ENCODE peak calls at places on chromosome X, in ten cellular contexts. J is HTR-8/SVneo; N is neural progenitor cell; F is pons; T is hepatocyte; Z is aorta; L is stimulated activated CD4-positive, alpha-beta T cell treated with anti-CD3 and anti-CD28 coated beads, TNF-alpha, amount 100 ng/mL, for 48 hours; V is HCEC 1CT; C is AG09309; K is fibroblast of the conjunctiva. Y is an unnamed sample.

GRCh38 chrX:154436597-154437397 is at the start of gene GDI1:
- DNase-seq in J (peak; percentile 30), N (peak; percentile 80), T (peak; percentile 61), V (peak; percentile 37), Z (peak; percentile 88), F (no peak), C (no peak), K (no peak), L (peak; percentile 24), Y (no peak)

GRCh38 chrX:4091046-4091760 is 377.8 kb upstream of the PRKX start:
- DNase-seq in N (no peak), T (no peak), L (no peak), K (no peak), Z (no peak), V (no peak), F (no peak), J (no peak), C (no peak), Y (no peak)

GRCh38 chrX:41946973-41947612 is 23.7 kb upstream of the CASK start:
- DNase-seq in V (no peak), F (no peak), C (no peak), T (no peak), J (no peak), Z (no peak), L (no peak), N (peak; percentile 36), K (no peak), Y (no peak)

GRCh38 chrX:111830561-111830960 is 45.4 kb upstream of the TRPC5OS start:
- DNase-seq in V (no peak), K (no peak), J (no peak), L (no peak), N (no peak), F (no peak), Z (no peak), C (no peak), T (no peak), Y (no peak)

GRCh38 chrX:154021131-154021611 is 1.5 kb upstream of the IRAK1 start:
- DNase-seq in K (no peak), L (no peak), N (no peak), T (no peak), C (peak; percentile 20), F (no peak), J (no peak), Z (no peak), V (peak; percentile 38), Y (no peak)

GRCh38 chrX:151228935-151229334 is 52.6 kb downstream of the GPR50 start:
- DNase-seq in T (no peak), L (no peak), N (no peak), F (no peak), V (no peak), K (no peak), C (no peak), Z (no peak), J (no peak), Y (no peak)

GRCh38 chrX:115021121-115021520 is 3.7 kb upstream of the IL13RA2 start:
- DNase-seq in L (no peak), V (no peak), J (no peak), K (no peak), F (no peak), N (no peak), T (no peak), C (no peak), Z (no peak), Y (no peak)

GRCh38 chrX:95733426-95733825 is 951.2 kb upstream of the DIAPH2 start:
- DNase-seq in L (no peak), Z (no peak), N (peak; percentile 68), J (no peak), C (no peak), T (no peak), K (no peak), V (no peak), F (no peak), Y (no peak)

GRCh38 chrX:107823456-107823855 is 2.2 kb upstream of the MID2 start:
- DNase-seq in J (no peak), T (no peak), L (no peak), V (peak; percentile 81), F (no peak), K (peak; percentile 42), Z (no peak), C (peak; percentile 39), N (no peak), Y (no peak)

GRCh38 chrX:41655631-41656030 is 33.1 kb upstream of the GPR34 start:
- DNase-seq in T (no peak), K (no peak), Z (no peak), F (no peak), J (no peak), C (no peak), V (peak; percentile 30), L (no peak), N (no peak), Y (no peak)

GRCh38 chrX:103461156-103461555 is 58.1 kb downstream of the RAB40A start:
- DNase-seq in N (no peak), V (peak; percentile 34), C (no peak), L (no peak), J (no peak), K (no peak), T (no peak), Z (no peak), F (no peak), Y (no peak)

GRCh38 chrX:19410259-19410658 is 66.5 kb downstream of the PDHA1 start:
- DNase-seq in T (no peak), C (no peak), J (no peak), F (no peak), L (no peak), Z (no peak), N (no peak), V (no peak), K (no peak), Y (no peak)

GRCh38 chrX:19855700-19856381 is 31.6 kb downstream of the SH3KBP1 start:
- DNase-seq in C (no peak), K (no peak), N (no peak), T (no peak), J (no peak), Z (no peak), F (no peak), V (no peak), L (no peak), Y (no peak)

GRCh38 chrX:17242470-17242869 is 132.5 kb upstream of the NHS start:
- DNase-seq in T (peak; percentile 62), C (peak; percentile 10), K (peak; percentile 33), F (peak; percentile 53), Z (no peak), J (peak; percentile 35), N (peak; percentile 62), V (peak; percentile 12), L (peak; percentile 1), Y (peak; percentile 20)

GRCh38 chrX:10393899-10394298 is 226.5 kb downstream of the MID1 start:
- DNase-seq in N (no peak), V (no peak), Z (no peak), F (no peak), C (no peak), L (no peak), T (no peak), J (no peak), K (no peak), Y (no peak)